ENCODE peak calls at places on chromosomes 4 and X, in ten cellular contexts. N is lung, L is GM06990, W is fibroblast of the aortic adventitia, A is HCT116, T is AG10803, S is stomach, E is AG09319, X is OCI-LY7, U is GM10248. Q is an unnamed sample.

GRCh38 chrX:63686878-63687714 is 97.9 kb downstream of the ARHGEF9 start:
- DNase-seq in N (no peak), L (peak), W (peak), A (peak), T (peak), S (no peak), E (peak), X (peak), U (peak), Q (peak)

GRCh38 chrX:47200385-47201150 is 6.9 kb downstream of the UBA1 start:
- DNase-seq in N (no peak), L (no peak), W (peak), A (no peak), T (peak), S (no peak), E (peak), X (no peak), U (no peak), Q (no peak)

GRCh38 chr4:2843909-2844584 is 403 bp downstream of the ADD1 start:
- DNase-seq in N (peak), L (peak), W (no peak), A (no peak), T (peak), S (peak), E (no peak), X (peak), U (peak), Q (peak)

GRCh38 chr4:173878701-173879100 is 348.7 kb upstream of the HAND2 start:
- DNase-seq in N (no peak), L (no peak), W (peak), A (no peak), T (no peak), S (no peak), E (no peak), X (no peak), U (no peak), Q (no peak)

GRCh38 chrX:45172890-45173289 is 27.8 kb downstream of the DIPK2B start:
- DNase-seq in N (no peak), L (no peak), W (peak), A (peak), T (peak), S (no peak), E (no peak), X (no peak), U (no peak), Q (peak)

GRCh38 chr4:121980643-121981042 is 28.8 kb upstream of the TRPC3 start:
- DNase-seq in N (no peak), L (no peak), W (no peak), A (no peak), T (peak), S (no peak), E (no peak), X (no peak), U (no peak), Q (no peak)

GRCh38 chr4:153616005-153616555 is 68.0 kb upstream of the TLR2 start:
- DNase-seq in N (no peak), L (no peak), W (peak), A (no peak), T (no peak), S (no peak), E (no peak), X (no peak), U (no peak), Q (no peak)

GRCh38 chr4:5894266-5894665 is 1.4 kb upstream of the CRMP1 start:
- DNase-seq in N (no peak), L (no peak), W (no peak), A (no peak), T (no peak), S (no peak), E (no peak), X (no peak), U (no peak), Q (no peak)

GRCh38 chrX:73876897-73877296 is 313.9 kb downstream of the CHIC1 start:
- DNase-seq in N (no peak), L (no peak), W (no peak), A (no peak), T (no peak), S (no peak), E (no peak), X (no peak), U (no peak), Q (no peak)

GRCh38 chrX:119694601-119695534 is 1.9 kb upstream of the SEPTIN6 start:
- DNase-seq in N (no peak), L (peak), W (no peak), A (no peak), T (no peak), S (no peak), E (no peak), X (peak), U (no peak), Q (no peak)

GRCh38 chr4:38095691-38096090 is 135.5 kb downstream of the PTTG2 start:
- DNase-seq in N (no peak), L (no peak), W (no peak), A (no peak), T (no peak), S (no peak), E (no peak), X (no peak), U (no peak), Q (no peak)

GRCh38 chr4:139175647-139176298 is 1.2 kb downstream of the ELF2 start:
- DNase-seq in N (no peak), L (no peak), W (peak), A (peak), T (peak), S (no peak), E (no peak), X (no peak), U (no peak), Q (no peak)

GRCh38 chr4:99462875-99463464 is 27.8 kb upstream of the ADH7 start:
- DNase-seq in N (peak), L (peak), W (peak), A (peak), T (peak), S (peak), E (peak), X (peak), U (peak), Q (peak)

GRCh38 chr4:5636766-5637670 is 71.3 kb downstream of the EVC2 start:
- DNase-seq in N (no peak), L (no peak), W (no peak), A (no peak), T (no peak), S (no peak), E (no peak), X (no peak), U (no peak), Q (no peak)

GRCh38 chr4:146134761-146135160 is 40.8 kb upstream of the LSM6 start:
- DNase-seq in N (no peak), L (no peak), W (peak), A (no peak), T (no peak), S (no peak), E (no peak), X (no peak), U (no peak), Q (no peak)

GRCh38 chr4:153326513-153326912 is 18.0 kb upstream of the MND1 start:
- DNase-seq in N (no peak), L (no peak), W (peak), A (peak), T (no peak), S (peak), E (no peak), X (no peak), U (no peak), Q (peak)

GRCh38 chrX:40097101-40097491 is 662 bp downstream of the BCOR start:
- DNase-seq in N (no peak), L (no peak), W (no peak), A (no peak), T (no peak), S (no peak), E (no peak), X (no peak), U (no peak), Q (peak)

GRCh38 chr4:140857111-140857510 is 100.9 kb upstream of the TBC1D9 start:
- DNase-seq in N (no peak), L (no peak), W (no peak), A (peak), T (no peak), S (no peak), E (no peak), X (no peak), U (no peak), Q (no peak)

GRCh38 chr4:124334119-124334518 is 378.4 kb downstream of the ANKRD50 start:
- DNase-seq in N (peak), L (no peak), W (peak), A (peak), T (peak), S (no peak), E (peak), X (peak), U (no peak), Q (peak)

GRCh38 chr4:172650758-172651495 is 517.7 kb upstream of the GALNT7 start:
- DNase-seq in N (no peak), L (no peak), W (no peak), A (no peak), T (no peak), S (no peak), E (no peak), X (no peak), U (no peak), Q (no peak)

GRCh38 chr4:183355405-183355804 is 33.2 kb upstream of the CLDN24 start:
- DNase-seq in N (no peak), L (no peak), W (peak), A (no peak), T (peak), S (no peak), E (no peak), X (no peak), U (no peak), Q (peak)

GRCh38 chrX:78384486-78384885 is 57.1 kb upstream of the CYSLTR1 start:
- DNase-seq in N (no peak), L (no peak), W (no peak), A (no peak), T (no peak), S (no peak), E (no peak), X (no peak), U (no peak), Q (no peak)

GRCh38 chr4:112523008-112523440 is 7.0 kb upstream of the NEUROG2 start:
- DNase-seq in N (no peak), L (peak), W (peak), A (no peak), T (peak), S (no peak), E (no peak), X (peak), U (peak), Q (peak)

GRCh38 chr4:81523672-81524436 is 52.1 kb upstream of the RASGEF1B start:
- DNase-seq in N (no peak), L (no peak), W (no peak), A (no peak), T (no peak), S (no peak), E (no peak), X (no peak), U (no peak), Q (no peak)

GRCh38 chr4:86717651-86718050 is 123.5 kb downstream of the PTPN13 start:
- DNase-seq in N (no peak), L (no peak), W (no peak), A (no peak), T (no peak), S (no peak), E (no peak), X (no peak), U (no peak), Q (no peak)

GRCh38 chrX:13763489-13763888 is 28.9 kb downstream of the OFD1 start:
- DNase-seq in N (no peak), L (no peak), W (no peak), A (no peak), T (no peak), S (peak), E (no peak), X (no peak), U (no peak), Q (no peak)

GRCh38 chr4:177499537-177499936 is 57.3 kb upstream of the AGA start:
- DNase-seq in N (no peak), L (no peak), W (no peak), A (no peak), T (no peak), S (no peak), E (no peak), X (no peak), U (no peak), Q (no peak)

GRCh38 chr4:184361443-184361842 is 112.9 kb downstream of the IRF2 start:
- DNase-seq in N (no peak), L (no peak), W (peak), A (no peak), T (peak), S (no peak), E (no peak), X (no peak), U (no peak), Q (no peak)

GRCh38 chrX:92213781-92214180 is 434.6 kb downstream of the PCDH11X start:
- DNase-seq in N (no peak), L (no peak), W (no peak), A (no peak), T (no peak), S (no peak), E (no peak), X (no peak), U (no peak), Q (no peak)

GRCh38 chrX:110425222-110425621 is 66.6 kb downstream of the RTL9 start:
- DNase-seq in N (no peak), L (no peak), W (no peak), A (no peak), T (peak), S (no peak), E (no peak), X (no peak), U (no peak), Q (no peak)

GRCh38 chrX:79147477-79147876 is 3.0 kb downstream of the GPR174 start:
- DNase-seq in N (no peak), L (no peak), W (no peak), A (no peak), T (no peak), S (no peak), E (no peak), X (no peak), U (no peak), Q (no peak)

GRCh38 chrX:119482497-119483480 is 14.5 kb downstream of the SLC25A5 start:
- DNase-seq in N (peak), L (peak), W (peak), A (no peak), T (peak), S (peak), E (no peak), X (no peak), U (peak), Q (peak)

GRCh38 chr4:108917255-108917654 is 154.4 kb upstream of the ETNPPL start:
- DNase-seq in N (no peak), L (no peak), W (no peak), A (no peak), T (no peak), S (no peak), E (no peak), X (no peak), U (no peak), Q (peak)

GRCh38 chr4:162509333-162509732 is 345.5 kb upstream of the FSTL5 start:
- DNase-seq in N (no peak), L (no peak), W (no peak), A (no peak), T (no peak), S (no peak), E (no peak), X (no peak), U (no peak), Q (no peak)

GRCh38 chrX:142483965-142484364 is 278.9 kb upstream of the MAGEC2 start:
- DNase-seq in N (no peak), L (no peak), W (no peak), A (no peak), T (no peak), S (no peak), E (no peak), X (no peak), U (no peak), Q (no peak)

DNA sequence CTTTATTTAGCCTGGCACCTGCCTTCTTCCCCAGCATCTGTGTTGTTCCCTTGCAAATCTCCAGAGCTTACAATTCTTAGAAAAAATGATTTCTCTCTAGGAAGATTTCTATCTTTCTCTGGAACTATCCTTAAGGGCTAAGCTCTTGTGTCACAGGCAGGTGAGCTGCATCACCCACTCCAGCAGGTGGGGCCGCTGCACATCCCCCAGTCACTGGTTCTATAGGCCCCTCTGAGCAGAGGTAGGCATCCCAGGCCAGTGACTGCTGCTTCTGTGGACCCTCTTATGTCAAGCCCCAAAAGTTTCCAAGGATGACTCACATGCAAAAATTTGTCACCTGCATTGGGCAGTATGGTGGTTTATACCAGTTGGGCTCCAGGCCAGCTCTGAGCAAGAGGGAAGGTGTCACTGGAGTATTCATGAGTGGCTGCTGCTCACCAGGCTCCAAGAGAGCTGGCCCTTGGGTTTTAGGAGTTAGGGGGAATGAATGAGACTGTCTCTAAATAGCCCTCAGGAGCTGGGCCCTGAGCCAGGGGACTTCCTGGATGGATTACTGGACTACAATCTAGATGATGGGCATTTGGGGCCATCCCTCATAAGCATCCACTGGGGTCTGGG is 208.1 kb upstream of the EOLA2 start:
- DNase-seq in N (peak), L (no peak), W (no peak), A (no peak), T (no peak), S (no peak), E (no peak), X (no peak), U (no peak), Q (no peak)
- TF ChIP-seq CTCF in N (no peak), L (peak), W (no peak), A (peak), T (no peak), S (no peak), E (no peak), X (peak), U (no peak), Q (no peak)

DNA sequence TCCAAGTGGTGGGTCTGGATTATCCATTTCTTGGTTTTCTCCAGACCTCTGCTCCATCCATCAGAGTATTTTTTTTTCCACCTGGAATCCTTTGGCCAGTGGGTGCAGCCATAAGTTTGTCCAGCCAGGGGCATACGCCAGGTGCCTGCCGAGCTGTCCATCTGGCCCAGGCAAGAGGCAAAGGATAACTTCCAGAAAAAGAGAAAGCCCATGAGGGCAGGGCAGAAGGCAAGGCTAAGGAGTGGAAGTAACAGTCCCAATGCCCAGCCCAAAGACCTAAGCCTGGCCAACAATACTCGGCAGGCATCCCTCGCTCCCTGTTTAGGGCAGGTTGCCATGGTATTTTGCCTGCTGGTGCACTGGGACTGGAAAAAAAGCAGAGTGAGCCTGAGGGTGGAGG is 39.4 kb downstream of the NHSL2 start:
- DNase-seq in N (no peak), L (no peak), W (no peak), A (no peak), T (no peak), S (no peak), E (no peak), X (no peak), U (no peak), Q (no peak)
- TF ChIP-seq CTCF in N (no peak), L (no peak), W (no peak), A (no peak), T (no peak), S (no peak), E (no peak), X (no peak), U (no peak), Q (no peak)

DNA sequence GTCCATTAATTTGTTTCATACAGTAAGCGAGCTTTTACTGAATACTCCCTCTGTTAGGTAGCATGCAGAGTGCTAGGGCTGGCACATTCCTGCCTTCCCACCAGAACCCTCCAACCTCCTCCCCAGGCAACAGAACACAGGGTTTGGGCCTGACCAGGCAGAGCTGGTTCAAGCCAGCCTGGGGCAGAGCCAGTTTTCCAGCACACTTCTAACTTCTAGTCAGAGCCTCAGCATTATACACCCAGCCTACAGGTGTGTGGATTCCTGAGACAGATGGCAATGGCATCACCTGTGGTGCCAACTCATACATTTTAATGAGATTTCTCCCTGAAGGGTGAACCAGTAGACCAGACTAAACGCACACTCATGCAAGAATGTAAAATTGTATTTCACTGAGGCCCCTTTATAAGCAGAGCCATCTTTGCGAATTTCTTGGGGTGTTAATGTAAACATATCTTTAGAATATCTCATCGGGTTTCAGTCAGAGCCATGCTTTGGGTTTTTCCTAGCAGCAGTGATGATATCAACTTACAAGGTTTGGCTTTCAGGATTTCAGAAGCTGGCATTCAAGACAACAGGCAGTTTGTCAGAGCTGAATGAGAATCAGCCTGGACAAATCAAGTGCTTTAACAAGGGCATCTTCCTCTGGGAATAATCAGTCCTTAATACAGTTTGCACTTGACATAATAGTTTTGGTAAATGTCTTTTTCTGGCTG is 92.0 kb downstream of the GATB start:
- DNase-seq in N (no peak), L (no peak), W (no peak), A (no peak), T (no peak), S (no peak), E (no peak), X (no peak), U (no peak), Q (no peak)
- TF ChIP-seq CTCF in N (no peak), L (no peak), W (no peak), A (no peak), T (no peak), S (no peak), E (no peak), X (no peak), U (no peak), Q (no peak)

DNA sequence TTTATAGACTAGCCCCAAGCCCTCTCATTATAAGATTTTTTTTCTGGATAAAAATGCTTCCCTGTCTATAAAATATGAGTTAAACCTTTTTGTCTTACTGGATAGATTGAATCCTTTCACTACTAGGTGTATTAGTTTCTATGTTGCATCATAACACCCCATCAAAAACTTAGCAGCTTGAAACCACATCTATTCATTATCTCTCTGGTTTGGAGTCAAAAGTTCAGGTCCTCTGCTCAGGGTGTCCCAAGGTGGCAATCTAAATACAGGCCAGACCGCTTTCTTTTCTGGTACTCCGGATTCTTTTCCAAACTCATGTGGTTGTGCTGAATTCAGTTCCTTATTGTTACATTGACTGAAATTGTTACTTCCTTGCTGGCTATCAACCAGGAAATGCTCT is 515.5 kb downstream of the PDHA2 start:
- DNase-seq in N (no peak), L (no peak), W (no peak), A (no peak), T (no peak), S (no peak), E (no peak), X (no peak), U (no peak), Q (no peak)
- TF ChIP-seq CTCF in N (no peak), L (no peak), W (no peak), A (no peak), T (no peak), S (no peak), E (no peak), X (no peak), U (no peak), Q (no peak)

GRCh38 chrX:18558799-18559198 is 113.1 kb downstream of the RS1 start:
- DNase-seq in N (no peak), L (no peak), W (no peak), A (no peak), T (no peak), S (no peak), E (no peak), X (no peak), U (no peak), Q (no peak)
- TF ChIP-seq CTCF in N (no peak), L (no peak), W (no peak), A (no peak), T (no peak), S (no peak), E (no peak), X (no peak), U (no peak), Q (no peak)

Q was measured in Calu3.